ENCODE peak calls at places on chromosomes 2 and 18, in five cellular contexts. B, R, I, Z and X are unnamed samples.

GRCh38 chr2:182866461-182867369 is at the start of gene FRZB:
- DNase-seq in I (no peak), B (peak; percentile 79), Z (no peak), R (no peak), X (no peak)

GRCh38 chr2:196331143-196331542 is 159.8 kb upstream of the STK17B start:
- DNase-seq in R (peak; percentile 15), Z (no peak), I (no peak), B (peak; percentile 78), X (no peak)

GRCh38 chr2:223854741-223855140 is 17.4 kb upstream of the AP1S3 start:
- DNase-seq in B (no peak), R (no peak), Z (no peak), I (no peak), X (no peak)

GRCh38 chr18:31241900-31242409 is 76.0 kb upstream of the DSG1 start:
- DNase-seq in I (no peak), R (no peak), Z (no peak), B (no peak), X (no peak)

GRCh38 chr2:8259106-8259840 is 422.6 kb upstream of the ID2 start:
- DNase-seq in R (no peak), I (no peak), B (no peak), Z (no peak), X (no peak)

GRCh38 chr2:12455626-12456025 is 261.1 kb upstream of the TRIB2 start:
- DNase-seq in I (no peak), Z (no peak), B (no peak), R (no peak), X (no peak)

GRCh38 chr2:191222952-191223351 is 22.3 kb upstream of the MYO1B start:
- DNase-seq in B (peak; percentile 50), R (no peak), Z (no peak), I (no peak), X (no peak)

GRCh38 chr2:47119001-47119400 is 36.1 kb downstream of the STPG4 start:
- DNase-seq in I (no peak), R (no peak), Z (no peak), B (peak; percentile 86), X (no peak)

GRCh38 chr2:152542344-152542994 is 174.8 kb downstream of the PRPF40A start:
- DNase-seq in Z (no peak), I (no peak), R (no peak), B (no peak), X (no peak)

GRCh38 chr2:190170673-190171072 is 108.1 kb upstream of the MSTN start:
- DNase-seq in Z (no peak), I (no peak), R (no peak), B (no peak), X (no peak)

GRCh38 chr2:17166506-17166905 is 351.7 kb downstream of the RAD51AP2 start:
- DNase-seq in I (no peak), Z (no peak), R (no peak), B (peak; percentile 29), X (no peak)

GRCh38 chr2:1868683-1869141 is 124.4 kb upstream of the PXDN start:
- DNase-seq in R (no peak), B (no peak), Z (no peak), I (no peak), X (no peak)

GRCh38 chr2:220932041-220932440 is 640.1 kb downstream of the EPHA4 start:
- DNase-seq in R (no peak), B (no peak), I (no peak), Z (no peak), X (no peak)

GRCh38 chr2:45771251-45771650 is 119.8 kb downstream of the PRKCE start:
- DNase-seq in B (no peak), Z (no peak), I (no peak), R (no peak), X (no peak)

GRCh38 chr2:174080672-174081121 is 115.5 kb upstream of the SP3 start:
- DNase-seq in R (no peak), B (no peak), I (no peak), Z (no peak), X (no peak)

GRCh38 chr18:68660355-68661183 is 54.3 kb downstream of the TMX3 start:
- DNase-seq in Z (no peak), R (peak; percentile 22), I (no peak), B (peak; percentile 60), X (no peak)

GRCh38 chr18:27198036-27198435 is 12.9 kb upstream of the CHST9 start:
- DNase-seq in I (no peak), B (no peak), R (no peak), Z (no peak), X (no peak)

GRCh38 chr2:73292906-73293533 is 328 bp downstream of the EGR4 start:
- DNase-seq in B (no peak), Z (no peak), I (no peak), R (no peak), X (no peak)

GRCh38 chr2:54838585-54839035 is 115.1 kb downstream of the EML6 start:
- DNase-seq in I (peak; percentile 21), Z (peak; percentile 80), R (peak; percentile 80), B (peak; percentile 68), X (no peak)

GRCh38 chr2:45669109-45669508 is 17.6 kb downstream of the PRKCE start:
- DNase-seq in I (no peak), B (no peak), R (no peak), Z (no peak), X (no peak)

GRCh38 chr2:18432999-18433398 is 127.5 kb downstream of the RDH14 start:
- DNase-seq in I (no peak), R (no peak), Z (no peak), B (peak; percentile 34), X (no peak)

GRCh38 chr2:20608666-20609348 is 42.1 kb downstream of the HS1BP3 start:
- DNase-seq in B (no peak), I (no peak), R (no peak), Z (no peak), X (no peak)

GRCh38 chr2:200702646-200703118 is 109.0 kb upstream of the BZW1 start:
- DNase-seq in I (peak; percentile 40), B (no peak), Z (peak; percentile 92), R (no peak), X (no peak)